ENCODE peak calls at places on chromosomes 12 and 14, in six cellular contexts. B is T-helper 1 cell; R is stimulated activated naive B cell treated with anti-CD40 and anti-IgM and Interleukin-4, amounts not matched to agents 10 μg/mL and 1 μg/mL and 100 μg/mL, for 72 hours; D is sigmoid colon; W is RPMI8226; L is PC-9. P is an unnamed sample.
A peak's percentile ranks its signal among the peaks of the same experiment; 100 is the strongest.

GRCh38 chr14:30194769-30195168 is 267.1 kb upstream of the PRKD1 start:
- DNase-seq in B (no peak), R (no peak), D (no peak), W (no peak), L (no peak), P (no peak)

GRCh38 chr12:68641138-68641537 is 30.4 kb downstream of the RAP1B start:
- DNase-seq in B (peak; percentile 8), R (peak; percentile 14), D (no peak), W (peak; percentile 10), L (no peak), P (peak; percentile 42)

GRCh38 chr12:50112456-50113218 is 601 bp downstream of the COX14 start:
- DNase-seq in B (no peak), R (no peak), D (no peak), W (peak; percentile 56), L (peak; percentile 53), P (no peak)

GRCh38 chr12:46858368-46858767 is 32.6 kb upstream of the SLC38A4 start:
- DNase-seq in B (no peak), R (no peak), D (no peak), W (no peak), L (no peak), P (no peak)

GRCh38 chr12:52004042-52004648 is 2.6 kb upstream of the TAMALIN start:
- DNase-seq in B (no peak), R (no peak), D (peak; percentile 82), W (peak; percentile 25), L (no peak), P (no peak)

GRCh38 chr14:81655423-81656314 is 122.0 kb upstream of the SEL1L start:
- DNase-seq in B (no peak), R (no peak), D (no peak), W (no peak), L (no peak), P (no peak)

GRCh38 chr14:105026033-105026785 is 5.3 kb upstream of the CDCA4 start:
- DNase-seq in B (no peak), R (no peak), D (no peak), W (no peak), L (peak; percentile 55), P (no peak)

GRCh38 chr14:75223664-75224154 is 47.3 kb upstream of the TMED10 start:
- DNase-seq in B (no peak), R (peak; percentile 65), D (peak; percentile 68), W (peak; percentile 55), L (peak; percentile 56), P (no peak)

GRCh38 chr12:54689984-54690383 is 41.8 kb upstream of the DCD start:
- DNase-seq in B (no peak), R (no peak), D (no peak), W (peak; percentile 12), L (no peak), P (no peak)

GRCh38 chr14:70536830-70537229 is 2.0 kb upstream of the ADAM20 start:
- DNase-seq in B (no peak), R (no peak), D (no peak), W (no peak), L (no peak), P (no peak)

GRCh38 chr12:132604108-132605054 is 6.0 kb downstream of the LRCOL1 start:
- DNase-seq in B (no peak), R (no peak), D (no peak), W (peak; percentile 37), L (no peak), P (no peak)

GRCh38 chr14:93183596-93184317 is 940 bp downstream of the MOAP1 start:
- DNase-seq in B (no peak), R (no peak), D (no peak), W (no peak), L (no peak), P (no peak)

GRCh38 chr12:105567061-105567460 is 236.6 kb downstream of the C12orf75 start:
- DNase-seq in B (no peak), R (no peak), D (no peak), W (no peak), L (no peak), P (no peak)

GRCh38 chr12:124700810-124701594 is 133.6 kb upstream of the NCOR2 start:
- DNase-seq in B (no peak), R (no peak), D (no peak), W (no peak), L (no peak), P (no peak)